ENCODE peak calls at places on chromosomes 6 and 20, in four cellular contexts. G, R, U and T are unnamed samples.

GRCh38 chr6:32148722-32149576 is 2.8 kb downstream of the PRRT1 start:
- DNase-seq in R (peak; percentile 57), G (peak; percentile 27), U (peak; percentile 66), T (peak; percentile 80)

GRCh38 chr6:17281497-17282481 is 628 bp downstream of the RBM24 start:
- DNase-seq in R (no peak), U (peak; percentile 44), G (peak; percentile 67), T (no peak)

GRCh38 chr6:48378874-48379407 is 267.9 kb upstream of the PTCHD4 start:
- DNase-seq in U (no peak), R (no peak), G (no peak), T (no peak)

GRCh38 chr6:134472046-134472445 is 154.1 kb upstream of the SGK1 start:
- DNase-seq in R (no peak), U (no peak), G (no peak), T (no peak)

GRCh38 chr6:10434235-10434634 is 19.4 kb upstream of the TFAP2A start:
- DNase-seq in U (no peak), R (no peak), G (no peak), T (no peak)

GRCh38 chr6:62775427-62776022 is 435.7 kb upstream of the FKBP1C start:
- DNase-seq in U (no peak), G (peak; percentile 39), R (no peak), T (no peak)

GRCh38 chr6:52946301-52946700 is 36.8 kb upstream of the GSTA3 start:
- DNase-seq in U (no peak), G (no peak), R (no peak), T (no peak)

GRCh38 chr6:131954775-131955107 is 3.6 kb upstream of the CCN2 start:
- DNase-seq in U (peak; percentile 98), G (peak; percentile 31), R (no peak), T (no peak)

GRCh38 chr20:18133962-18134361 is 3.7 kb upstream of the KAT14 start:
- DNase-seq in U (no peak), R (no peak), G (no peak), T (no peak)

GRCh38 chr6:21468487-21468886 is 125.1 kb upstream of the SOX4 start:
- DNase-seq in R (no peak), G (no peak), U (no peak), T (no peak)

GRCh38 chr6:37042139-37042538 is 36.7 kb downstream of the FGD2 start:
- DNase-seq in R (no peak), G (no peak), U (no peak), T (no peak)

GRCh38 chr20:8535403-8536003 is 403.4 kb downstream of the PLCB1 start:
- DNase-seq in G (peak; percentile 27), U (peak; percentile 29), R (no peak), T (no peak)

GRCh38 chr6:168223150-168223549 is 96.4 kb downstream of the DACT2 start:
- DNase-seq in R (no peak), U (no peak), G (no peak), T (no peak)

GRCh38 chr6:97195117-97195516 is 87.9 kb downstream of the MMS22L start:
- DNase-seq in G (peak; percentile 30), U (peak; percentile 28), R (no peak), T (no peak)

GRCh38 chr6:306641-307061 is 14.4 kb downstream of the DUSP22 start:
- DNase-seq in U (no peak), R (no peak), G (no peak), T (no peak)

GRCh38 chr20:59994697-59995122 is 36.5 kb downstream of the CDH26 start:
- DNase-seq in U (no peak), G (peak; percentile 6), R (no peak), T (no peak)

GRCh38 chr6:32056254-32056653 is 18.0 kb downstream of the CYP21A2 start:
- DNase-seq in G (no peak), U (no peak), R (no peak), T (no peak)

GRCh38 chr6:138099832-138100231 is 7.4 kb downstream of the PERP start:
- DNase-seq in R (no peak), U (no peak), G (peak; percentile 87), T (no peak)

GRCh38 chr6:15499125-15499524 is 163.7 kb downstream of the DTNBP1 start:
- DNase-seq in U (no peak), G (no peak), R (no peak), T (no peak)

GRCh38 chr6:20711518-20711917 is 177.3 kb downstream of the CDKAL1 start:
- DNase-seq in G (peak; percentile 20), U (peak; percentile 67), R (no peak), T (no peak)

GRCh38 chr6:168186438-168186837 is 107.4 kb upstream of the FRMD1 start:
- DNase-seq in R (no peak), G (no peak), U (no peak), T (no peak)

GRCh38 chr20:6169251-6169650 is 46.4 kb upstream of the FERMT1 start:
- DNase-seq in R (peak; percentile 50), U (no peak), G (peak; percentile 32), T (no peak)

GRCh38 chr6:14266266-14266665 is 148.7 kb downstream of the CD83 start:
- DNase-seq in G (no peak), R (no peak), U (no peak), T (no peak)

GRCh38 chr6:6492675-6493074 is 95.8 kb upstream of the LY86 start:
- DNase-seq in U (no peak), G (no peak), R (no peak), T (no peak)

GRCh38 chr6:29016559-29017427 is 11.7 kb upstream of the ZNF311 start:
- DNase-seq in G (peak; percentile 85), R (peak; percentile 56), U (peak; percentile 86), T (peak; percentile 72)

GRCh38 chr6:39901116-39901655 is 33.1 kb downstream of the MOCS1 start:
- DNase-seq in R (no peak), U (no peak), G (no peak), T (no peak)

GRCh38 chr20:9359561-9360308 is 154.7 kb upstream of the LAMP5 start:
- DNase-seq in G (peak; percentile 75), U (peak; percentile 82), R (peak; percentile 23), T (no peak)

GRCh38 chr6:79249136-79249535 is 14.7 kb upstream of the HMGN3 start:
- DNase-seq in U (no peak), R (no peak), G (no peak), T (no peak)

GRCh38 chr6:104957301-104958177 is 632 bp downstream of the LIN28B start:
- DNase-seq in U (no peak), R (no peak), G (no peak), T (no peak)

GRCh38 chr6:156933201-156934053 is 156.2 kb downstream of the ARID1B start:
- DNase-seq in G (no peak), R (no peak), U (no peak), T (no peak)

GRCh38 chr6:54981647-54982046 is 135.1 kb downstream of the FAM83B start:
- DNase-seq in U (no peak), G (peak; percentile 14), R (no peak), T (no peak)

GRCh38 chr6:5726976-5727718 is 279.6 kb downstream of the NRN1 start:
- DNase-seq in R (no peak), U (no peak), G (no peak), T (no peak)

GRCh38 chr6:163789199-163789810 is 374.8 kb downstream of the QKI start:
- DNase-seq in G (no peak), R (no peak), U (no peak), T (no peak)

GRCh38 chr20:50723672-50724071 is 7.7 kb upstream of the PARD6B start:
- DNase-seq in G (no peak), U (no peak), R (no peak), T (no peak)
- H3K4me1 ChIP-seq in G (peaks cover 23% of the 10 kb centered on the region), U (no peaks in the 10 kb centered on the region), R (peaks cover 9% of the 10 kb centered on the region), T (no peaks in the 10 kb centered on the region)

DNA sequence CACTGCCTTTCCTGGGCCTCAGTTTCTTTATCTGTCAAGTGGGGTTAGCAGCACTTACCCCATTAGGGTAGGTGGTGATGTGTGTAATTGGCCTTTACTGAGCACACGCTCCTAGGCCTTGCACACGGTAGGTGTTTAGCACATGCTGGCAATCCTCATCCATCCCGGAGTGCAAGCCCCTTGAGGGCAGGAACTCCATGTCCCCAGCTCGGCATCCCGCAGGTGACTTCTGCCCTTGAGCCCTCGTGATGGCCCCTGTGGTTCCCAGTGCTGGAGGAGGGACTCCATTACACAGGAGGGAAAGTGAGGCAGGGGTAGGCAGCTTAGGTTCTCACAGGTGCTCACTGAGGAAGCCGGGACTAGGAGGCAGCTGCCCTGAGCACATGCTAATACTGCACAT is 40.0 kb downstream of the MYH7B start:
- DNase-seq in R (peak; percentile 12), U (no peak), G (no peak), T (no peak)
- H3K4me3 ChIP-seq in R (no peak overlapping the region), U (no peak overlapping the region), G (no peak overlapping the region), T (no peak overlapping the region)

DNA sequence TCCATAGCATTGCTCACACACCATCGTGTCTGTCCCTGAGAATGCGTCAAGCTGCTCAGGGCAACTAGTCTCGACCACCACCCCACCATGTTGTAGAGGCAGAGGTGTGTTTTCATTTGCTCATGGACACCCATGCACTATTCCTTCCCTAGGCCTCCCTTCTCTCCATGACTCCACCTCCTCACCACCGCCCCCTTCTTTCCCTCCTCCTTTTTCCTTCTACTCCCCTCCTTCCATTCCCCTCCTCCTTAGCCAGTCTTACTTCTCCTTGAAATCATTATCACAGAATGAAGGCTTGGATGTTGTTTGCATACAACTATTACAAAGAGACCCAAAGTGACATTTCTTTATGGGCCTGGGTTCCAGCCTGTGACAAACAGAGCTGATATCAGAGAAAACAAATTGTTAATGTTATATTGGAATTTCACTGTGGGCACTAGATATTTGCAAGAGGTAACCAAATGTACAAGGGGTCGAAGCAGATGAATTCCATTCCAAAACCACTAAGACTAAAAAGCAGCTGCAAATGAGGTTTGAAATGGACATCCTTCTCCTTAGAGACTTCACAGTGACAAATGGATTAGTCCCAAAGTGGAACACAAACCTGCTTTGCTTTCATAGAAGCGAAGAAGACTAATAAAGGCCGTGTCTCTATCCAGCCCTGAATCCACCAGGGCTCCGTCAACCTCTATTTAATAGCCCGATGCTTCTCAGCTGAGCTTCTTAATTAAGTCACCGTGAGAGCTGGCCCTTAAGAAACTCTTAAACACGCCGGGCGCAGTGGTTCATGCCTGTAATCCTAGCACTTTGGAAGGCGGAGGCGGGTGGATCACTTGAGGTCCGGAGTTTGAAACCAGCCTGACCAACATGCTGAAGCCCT is 275.8 kb upstream of the SULF2 start:
- DNase-seq in G (no peak), R (no peak), U (no peak), T (no peak)
- H3K4me1 ChIP-seq in G (no peaks in the 10 kb centered on the region), R (no peaks in the 10 kb centered on the region), U (no peaks in the 10 kb centered on the region), T (no peaks in the 10 kb centered on the region)

DNA sequence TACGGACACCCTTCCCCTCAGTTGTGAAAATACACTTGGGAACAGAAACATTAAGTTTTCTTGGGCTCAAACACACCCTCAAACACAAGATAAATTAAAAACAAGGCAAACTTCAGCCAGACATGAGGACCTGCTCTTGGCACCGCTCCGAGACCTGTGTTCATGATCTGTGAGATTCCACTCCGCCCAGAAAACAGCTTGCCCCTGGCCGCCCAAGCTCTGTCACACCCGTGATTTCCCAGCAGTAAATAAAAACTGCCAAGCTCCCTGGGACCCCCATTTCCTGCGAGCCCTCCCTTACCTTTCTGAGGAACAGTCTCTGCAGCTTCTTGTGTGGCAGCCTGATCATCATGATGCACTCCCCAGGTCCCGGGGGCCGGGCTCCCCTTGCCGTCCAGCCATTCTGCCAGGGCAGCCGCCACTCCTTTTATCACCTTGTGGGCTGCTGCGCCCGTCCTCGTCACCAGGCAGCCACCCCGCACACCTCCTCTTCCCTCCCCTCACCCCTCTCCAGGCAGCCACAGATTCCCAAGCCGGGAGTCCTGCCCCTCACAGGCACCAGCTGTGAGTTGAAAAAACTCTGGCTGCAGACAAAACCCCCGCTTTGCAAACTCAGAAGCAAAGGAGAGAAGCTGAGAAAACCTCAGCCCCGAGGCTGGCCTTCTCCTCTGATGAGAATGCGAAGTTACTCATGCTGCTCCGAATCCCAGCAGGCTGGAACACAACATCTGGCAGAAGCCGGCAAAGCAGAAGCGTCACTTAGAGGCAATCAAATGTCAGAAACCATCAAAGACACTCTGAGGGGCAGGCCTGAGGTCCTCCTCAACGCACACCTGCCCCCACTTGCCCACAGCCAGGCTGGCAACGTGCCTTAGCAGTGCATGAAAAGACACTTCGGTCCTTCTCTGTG is 130.4 kb upstream of the RPS6KA2 start:
- DNase-seq in U (no peak), R (no peak), G (peak; percentile 75), T (no peak)
- H3K4me3 ChIP-seq in U (no peak overlapping the region), R (no peak overlapping the region), G (peak overlapping the region; percentile 51), T (peak overlapping the region; percentile 14)

GRCh38 chr6:34606477-34607130 is 50.5 kb upstream of the SPDEF start:
- DNase-seq in U (no peak), G (no peak), R (no peak), T (no peak)
- H3K4me1 ChIP-seq in U (peaks cover 10% of the 10 kb centered on the region), G (peaks cover 18% of the 10 kb centered on the region), R (no peaks in the 10 kb centered on the region), T (no peaks in the 10 kb centered on the region)